ENCODE peak calls at places on chromosomes 12 and 14, in five cellular contexts. D is HT-29, S is amniotic stem cell, K is uterus, P is NCI-H146. F is an unnamed sample.

GRCh38 chr12:67354966-67355365 is 85.8 kb downstream of the CAND1 start:
- DNase-seq in D (no peak), S (no peak), K (no peak), P (no peak), F (no peak)

GRCh38 chr12:107435520-107435919 is 250.1 kb upstream of the PWP1 start:
- DNase-seq in D (no peak), S (no peak), K (no peak), P (no peak), F (no peak)

GRCh38 chr12:63955831-63956685 is 111.6 kb downstream of the SRGAP1 start:
- DNase-seq in D (no peak), S (no peak), K (peak), P (no peak), F (peak)

GRCh38 chr14:53955671-53956426 is 776 bp downstream of the BMP4 start:
- DNase-seq in D (peak), S (no peak), K (peak), P (no peak), F (peak)

GRCh38 chr14:70289138-70289537 is 70.3 kb downstream of the COX16 start:
- DNase-seq in D (no peak), S (no peak), K (no peak), P (no peak), F (no peak)

GRCh38 chr12:51118706-51119105 is 35.3 kb upstream of the CSRNP2 start:
- DNase-seq in D (peak), S (no peak), K (no peak), P (no peak), F (no peak)

GRCh38 chr14:61489932-61490331 is 168.6 kb downstream of the PRKCH start:
- DNase-seq in D (no peak), S (no peak), K (no peak), P (no peak), F (no peak)

GRCh38 chr14:75188520-75189267 is 12.3 kb upstream of the TMED10 start:
- DNase-seq in D (no peak), S (no peak), K (no peak), P (no peak), F (no peak)

GRCh38 chr14:69784942-69785341 is 12.1 kb downstream of the SLC10A1 start:
- DNase-seq in D (no peak), S (no peak), K (no peak), P (no peak), F (no peak)

GRCh38 chr14:64444984-64445845 is 20.1 kb upstream of the AKAP5 start:
- DNase-seq in D (no peak), S (peak), K (peak), P (no peak), F (peak)

GRCh38 chr12:45257185-45257585 is 41.3 kb downstream of the ANO6 start:
- DNase-seq in D (no peak), S (no peak), K (no peak), P (no peak), F (no peak)

GRCh38 chr12:103774977-103775560 is 66.0 kb downstream of the NT5DC3 start:
- DNase-seq in D (no peak), S (no peak), K (no peak), P (no peak), F (no peak)

GRCh38 chr14:88911811-88912210 is 87.4 kb downstream of the TTC8 start:
- DNase-seq in D (no peak), S (no peak), K (no peak), P (no peak), F (no peak)

GRCh38 chr12:68454855-68455254 is 122.7 kb upstream of the MDM1 start:
- DNase-seq in D (no peak), S (no peak), K (no peak), P (no peak), F (no peak)

GRCh38 chr12:94718114-94718513 is 67.8 kb upstream of the TMCC3 start:
- DNase-seq in D (no peak), S (no peak), K (no peak), P (no peak), F (peak)

GRCh38 chr12:68121143-68121542 is 38.4 kb downstream of the IFNG start:
- DNase-seq in D (no peak), S (no peak), K (no peak), P (no peak), F (no peak)

GRCh38 chr12:103986823-103987222 is 21.2 kb downstream of the TDG start:
- DNase-seq in D (no peak), S (peak), K (no peak), P (no peak), F (peak)

GRCh38 chr12:123971770-123972447 is 722 bp downstream of the CCDC92 start:
- DNase-seq in D (peak), S (no peak), K (peak), P (peak), F (peak)

GRCh38 chr14:73125169-73125588 is 11.1 kb upstream of the PSEN1 start:
- DNase-seq in D (no peak), S (no peak), K (no peak), P (peak), F (no peak)

GRCh38 chr14:43475762-43476161 is 1031.3 kb downstream of the FSCB start:
- DNase-seq in D (peak), S (no peak), K (no peak), P (no peak), F (no peak)

GRCh38 chr14:104096751-104097700 is 11.5 kb downstream of the ASPG start:
- DNase-seq in D (no peak), S (no peak), K (no peak), P (no peak), F (no peak)

F was measured in fibroblast of villous mesenchyme.